ENCODE peak calls at places on chromosomes 12 and 14, in ten cellular contexts. E, A, P, R, D, G, K, Z, W and F are unnamed samples.

GRCh38 chr14:39488600-39488999 is 56.4 kb upstream of the FBXO33 start:
- DNase-seq in K (no peak), Z (no peak), E (peak), A (no peak), G (no peak), W (no peak), D (no peak), P (no peak), R (peak), F (peak)

GRCh38 chr12:90652280-90652679 is 302.7 kb downstream of the CCER1 start:
- DNase-seq in G (no peak), W (no peak), Z (no peak), P (no peak), D (no peak), K (no peak), A (no peak), E (no peak), R (no peak), F (peak)

GRCh38 chr12:117352883-117353282 is 8.5 kb downstream of the NOS1 start:
- DNase-seq in D (no peak), R (no peak), W (no peak), K (no peak), Z (no peak), P (no peak), A (no peak), G (no peak), E (no peak), F (no peak)

GRCh38 chr12:106301611-106302321 is 767 bp upstream of the TCP11L2 start:
- DNase-seq in W (peak), E (peak), D (no peak), K (peak), A (peak), G (peak), Z (peak), R (peak), P (no peak), F (peak)

GRCh38 chr12:45725631-45726593 is 3.6 kb upstream of the ARID2 start:
- DNase-seq in A (no peak), Z (no peak), R (peak), K (no peak), E (peak), G (peak), W (no peak), D (peak), P (no peak), F (peak)

GRCh38 chr12:49288412-49288853 is 6.5 kb upstream of the PRPH start:
- DNase-seq in K (no peak), P (no peak), G (peak), Z (no peak), A (no peak), R (peak), W (peak), E (peak), D (no peak), F (peak)

GRCh38 chr14:70064111-70064885 is 124.5 kb downstream of the SLC8A3 start:
- DNase-seq in G (no peak), Z (no peak), K (no peak), D (no peak), E (no peak), W (no peak), R (peak), A (no peak), P (no peak), F (no peak)

GRCh38 chr12:84874125-84874824 is 38.3 kb downstream of the SLC6A15 start:
- DNase-seq in A (no peak), E (peak), K (no peak), Z (peak), G (peak), W (no peak), D (peak), P (peak), R (peak), F (peak)

GRCh38 chr12:71551529-71551928 is 111.9 kb downstream of the LGR5 start:
- DNase-seq in Z (no peak), R (peak), E (peak), G (no peak), A (no peak), K (no peak), D (no peak), P (peak), W (no peak), F (peak)

GRCh38 chr14:89351364-89351957 is 65.6 kb downstream of the FOXN3 start:
- DNase-seq in W (no peak), D (no peak), A (no peak), G (no peak), K (peak), R (peak), E (peak), Z (peak), P (no peak), F (no peak)

GRCh38 chr12:130013771-130014484 is 110.1 kb upstream of the TMEM132D start:
- DNase-seq in Z (no peak), A (no peak), R (peak), D (peak), P (no peak), W (peak), E (no peak), K (no peak), G (peak), F (peak)

GRCh38 chr12:26198742-26199141 is 3.4 kb downstream of the SSPN start:
- DNase-seq in K (peak), W (peak), Z (no peak), A (peak), D (no peak), E (peak), P (no peak), R (peak), G (no peak), F (peak)

GRCh38 chr12:108430245-108430644 is 84.8 kb upstream of the FICD start:
- DNase-seq in P (no peak), E (peak), R (peak), A (no peak), K (no peak), W (no peak), G (no peak), D (no peak), Z (no peak), F (peak)

GRCh38 chr14:89245802-89246201 is 171.2 kb downstream of the FOXN3 start:
- DNase-seq in G (no peak), A (no peak), K (no peak), D (no peak), E (no peak), P (no peak), Z (no peak), R (no peak), W (no peak), F (no peak)

GRCh38 chr12:122126713-122127597 is 47.1 kb downstream of the IL31 start:
- DNase-seq in P (no peak), G (peak), A (no peak), W (no peak), Z (no peak), D (no peak), K (no peak), R (no peak), E (peak), F (no peak)

GRCh38 chr14:24918822-24919221 is 131.1 kb downstream of the STXBP6 start:
- DNase-seq in P (no peak), A (no peak), E (no peak), Z (no peak), R (no peak), G (no peak), K (no peak), D (no peak), W (no peak), F (no peak)

GRCh38 chr12:21502872-21503271 is 1.3 kb downstream of the GOLT1B start:
- DNase-seq in D (no peak), E (no peak), K (no peak), W (no peak), G (no peak), P (no peak), R (no peak), A (no peak), Z (no peak), F (no peak)
- H3K4me3 ChIP-seq in D (peak), E (peak), K (no peak), W (peak), G (peak), P (peak), R (peak), A (peak), Z (peak), F (peak)

GRCh38 chr12:19707948-19708409 is 268.7 kb downstream of the AEBP2 start:
- DNase-seq in P (no peak), K (no peak), D (no peak), R (no peak), E (peak), G (no peak), Z (no peak), W (no peak), A (no peak), F (peak)
- TF ChIP-seq CTCF in P (peak), K (no peak), D (no peak), R (no peak), E (peak), G (no peak), Z (no peak), W (no peak), A (no peak), F (peak)

DNA sequence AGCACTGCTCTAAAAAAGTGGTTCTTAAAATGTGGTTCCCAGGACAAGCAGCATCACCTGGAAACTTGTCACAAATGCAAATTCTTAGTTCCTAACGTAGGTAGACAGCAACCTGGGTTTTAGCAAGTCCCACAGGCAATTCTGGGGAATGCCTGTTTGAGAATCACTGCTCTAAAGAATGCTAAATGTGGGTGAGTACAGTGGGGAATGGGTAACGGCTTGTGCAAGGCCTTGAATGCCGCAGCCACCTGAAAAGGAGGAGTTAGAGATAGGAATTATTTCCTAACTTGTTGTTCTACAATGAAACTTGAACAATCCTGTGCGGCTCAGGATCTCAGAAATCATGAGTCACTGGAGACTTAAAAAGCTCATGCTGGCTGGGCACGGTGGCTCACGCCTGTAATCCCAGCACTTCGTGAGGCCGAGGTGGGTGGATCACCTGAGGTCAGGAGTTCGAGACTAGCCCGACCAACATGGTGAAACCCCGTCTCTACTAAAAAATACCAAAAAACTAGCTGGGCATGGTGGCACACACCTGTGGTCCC is 34.9 kb downstream of the GNS start:
- DNase-seq in G (no peak), E (no peak), Z (no peak), P (no peak), K (no peak), D (no peak), A (no peak), R (no peak), W (no peak), F (no peak)
- H3K4me3 ChIP-seq in G (no peak), E (no peak), Z (no peak), P (no peak), K (no peak), D (no peak), A (no peak), R (no peak), W (no peak), F (no peak)

GRCh38 chr14:57486767-57487379 is 6.8 kb downstream of the CCDC198 start:
- DNase-seq in R (peak), D (no peak), G (no peak), P (no peak), A (no peak), Z (no peak), E (peak), W (no peak), K (no peak), F (peak)
- TF ChIP-seq CTCF in R (peak), D (peak), G (peak), P (peak), A (no peak), Z (peak), E (peak), W (peak), K (peak), F (peak)

GRCh38 chr14:52227559-52228222 is 39.8 kb upstream of the PTGDR start:
- DNase-seq in G (no peak), W (no peak), E (no peak), K (no peak), P (no peak), Z (no peak), A (no peak), R (no peak), D (no peak), F (no peak)
- H3K4me3 ChIP-seq in G (no peak), W (no peak), E (no peak), K (no peak), P (no peak), Z (no peak), A (no peak), R (no peak), D (no peak), F (no peak)

DNA sequence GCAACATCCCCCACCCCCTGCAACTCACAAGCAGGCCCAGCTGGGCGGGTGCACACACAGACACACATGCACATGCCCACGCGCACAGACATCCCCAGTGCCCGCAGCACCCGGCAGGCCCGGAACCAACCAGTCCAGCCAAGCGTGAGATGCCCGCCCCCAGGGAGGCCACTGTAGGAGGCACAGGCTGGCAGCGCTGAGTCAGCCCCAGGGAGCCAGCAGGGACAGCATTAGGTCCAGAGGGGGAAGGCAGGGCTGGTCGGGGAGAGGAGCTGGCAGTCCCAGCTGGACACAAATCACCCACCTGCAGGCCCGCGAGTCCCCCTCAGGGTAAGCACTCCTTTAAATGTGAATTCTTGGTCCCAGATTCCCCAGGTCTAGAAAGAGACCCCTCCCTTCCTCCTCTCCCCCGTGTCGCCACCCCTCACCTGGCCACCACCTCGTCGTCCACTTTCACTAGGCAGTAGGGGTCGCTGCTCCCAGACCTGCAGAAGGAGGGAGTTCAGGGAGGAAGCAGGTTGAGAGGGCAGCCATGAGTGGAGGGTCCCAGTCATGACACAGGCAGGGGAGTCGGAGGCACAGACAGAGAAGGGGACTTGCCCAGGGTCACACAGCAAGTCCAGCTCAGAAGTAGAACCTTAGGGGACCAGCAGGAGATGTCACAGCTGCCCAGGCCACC is 5.0 kb downstream of the RASAL1 start:
- DNase-seq in W (no peak), G (no peak), D (no peak), K (no peak), A (no peak), R (no peak), Z (no peak), P (no peak), E (no peak), F (no peak)
- TF ChIP-seq CTCF in W (no peak), G (peak), D (peak), K (no peak), A (no peak), R (peak), Z (no peak), P (no peak), E (no peak), F (no peak)

GRCh38 chr12:77354766-77355362 is 289.5 kb upstream of the E2F7 start:
- DNase-seq in K (no peak), P (no peak), D (no peak), W (no peak), G (no peak), A (no peak), Z (no peak), E (peak), R (no peak), F (peak)
- H3K4me3 ChIP-seq in K (no peak), P (no peak), D (no peak), W (no peak), G (no peak), A (no peak), Z (no peak), E (no peak), R (no peak), F (no peak)

GRCh38 chr14:99645545-99646505 is 896 bp downstream of the HHIPL1 start:
- DNase-seq in E (no peak), D (no peak), Z (no peak), K (no peak), P (no peak), G (no peak), A (no peak), R (no peak), W (no peak), F (no peak)

GRCh38 chr14:99643343-99643742 is 1.6 kb upstream of the HHIPL1 start:
- DNase-seq in R (no peak), G (no peak), A (no peak), P (no peak), E (no peak), K (no peak), D (no peak), Z (no peak), W (no peak), F (no peak)

GRCh38 chr14:99644035-99644587 is 818 bp upstream of the HHIPL1 start:
- DNase-seq in D (no peak), K (no peak), Z (no peak), G (no peak), A (no peak), E (no peak), P (no peak), W (no peak), R (no peak), F (no peak)

GRCh38 chr14:99647407-99647806 is 2.5 kb downstream of the HHIPL1 start:
- DNase-seq in P (no peak), K (no peak), W (no peak), A (no peak), R (no peak), D (no peak), E (peak), G (no peak), Z (no peak), F (peak)

DNA sequence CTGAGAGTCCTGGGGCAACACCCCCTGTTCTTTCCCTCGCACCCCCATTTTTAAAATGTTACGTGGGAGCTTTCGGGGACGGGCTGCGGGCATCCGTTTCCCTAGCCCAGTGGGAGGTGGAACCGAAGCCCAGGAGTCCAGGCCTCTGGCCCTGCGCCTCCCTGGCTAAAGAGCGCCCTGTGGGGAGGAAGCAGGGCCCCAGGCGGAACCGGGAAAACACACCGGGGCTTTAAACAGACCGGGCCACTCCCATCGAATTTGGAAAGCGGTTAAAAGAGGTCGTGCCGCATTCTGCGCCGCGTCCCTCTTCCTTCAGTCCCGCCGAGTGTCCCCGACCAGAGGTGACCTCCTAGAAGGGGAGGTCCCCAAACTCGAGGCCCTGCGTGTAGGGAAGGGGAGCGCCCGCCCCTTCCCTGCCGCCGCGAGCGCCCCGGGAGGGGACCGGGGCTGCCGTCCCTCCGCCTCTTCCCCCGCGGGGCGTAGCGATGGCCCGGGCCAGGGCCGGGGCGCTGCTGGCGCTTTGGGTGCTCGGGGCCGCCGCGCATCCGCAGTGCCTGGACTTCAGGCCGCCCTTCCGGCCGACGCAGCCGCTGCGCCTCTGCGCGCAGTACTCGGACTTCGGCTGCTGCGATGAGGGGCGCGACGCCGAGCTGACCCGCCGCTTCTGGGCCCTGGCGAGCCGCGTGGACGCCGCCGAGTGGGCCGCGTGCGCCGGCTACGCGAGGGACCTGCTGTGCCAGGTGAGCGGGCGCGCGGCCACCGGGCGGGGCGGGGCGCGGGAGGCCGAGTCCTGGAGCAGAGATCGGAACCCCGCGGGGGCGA is at the start of gene HHIPL1:
- DNase-seq in D (no peak), G (no peak), Z (no peak), W (peak), A (no peak), P (no peak), K (no peak), R (peak), E (peak), F (peak)
- TF ChIP-seq CTCF in D (no peak), G (no peak), Z (no peak), W (no peak), A (no peak), P (no peak), K (no peak), R (no peak), E (no peak), F (no peak)

GRCh38 chr12:56935752-56936151 is 1.5 kb upstream of the SDR9C7 start:
- DNase-seq in P (no peak), A (no peak), Z (no peak), D (no peak), G (no peak), E (no peak), K (no peak), R (no peak), W (no peak), F (no peak)

GRCh38 chr12:56943878-56944277 is 9.7 kb upstream of the SDR9C7 start:
- DNase-seq in P (no peak), K (no peak), G (no peak), A (no peak), E (no peak), W (no peak), D (no peak), R (no peak), Z (no peak), F (no peak)

GRCh38 chr12:56941299-56942017 is 7.2 kb upstream of the SDR9C7 start:
- DNase-seq in Z (peak), K (peak), G (peak), D (no peak), R (peak), P (peak), A (no peak), W (no peak), E (peak), F (peak)
- H3K4me3 ChIP-seq in Z (no peak), K (no peak), G (no peak), D (no peak), R (no peak), P (no peak), A (no peak), W (no peak), E (no peak), F (no peak)